ENCODE peak calls at places on chromosomes 4 and X, in six cellular contexts. C is substantia nigra, H is endothelial cell of umbilical vein, G is mesendoderm, T is CMK, O is omental fat pad. V is an unnamed sample.

GRCh38 chrX:53235566-53235965 is 10.6 kb upstream of the KDM5C start:
- DNase-seq in C (no peak), H (no peak), G (no peak), T (no peak), O (no peak), V (no peak)

GRCh38 chr4:177879851-177880250 is 437.6 kb upstream of the AGA start:
- DNase-seq in C (no peak), H (no peak), G (peak), T (no peak), O (no peak), V (no peak)

GRCh38 chr4:87029356-87029755 is 94.5 kb downstream of the AFF1 start:
- DNase-seq in C (no peak), H (no peak), G (no peak), T (no peak), O (no peak), V (no peak)

GRCh38 chr4:137601924-137602323 is 69.6 kb upstream of the PCDH18 start:
- DNase-seq in C (no peak), H (no peak), G (peak), T (no peak), O (no peak), V (no peak)

GRCh38 chr4:156377036-156377700 is 423.5 kb upstream of the CTSO start:
- DNase-seq in C (no peak), H (no peak), G (no peak), T (no peak), O (no peak), V (no peak)

GRCh38 chr4:140094701-140095420 is 59.1 kb downstream of the MAML3 start:
- DNase-seq in C (peak), H (peak), G (peak), T (peak), O (no peak), V (peak)

GRCh38 chrX:30735839-30736238 is 82.6 kb downstream of the GK start:
- DNase-seq in C (peak), H (peak), G (peak), T (peak), O (peak), V (peak)

GRCh38 chrX:9464435-9465371 is at the start of gene TBL1X:
- DNase-seq in C (peak), H (peak), G (peak), T (peak), O (no peak), V (peak)

GRCh38 chrX:1265061-1265460 is 3.6 kb upstream of the CSF2RA start:
- DNase-seq in C (no peak), H (no peak), G (no peak), T (no peak), O (no peak), V (no peak)